ENCODE peak calls at places on chromosomes 11 and 22, in nine cellular contexts. One of them, this sample, is unnamed.

GRCh38 chr11:64489831-64490441 is 101.1 kb upstream of the SLC22A12 start:
- DNase-seq in GM20000: peak; percentile 53
- DNase-seq in thoracic aorta: no peak
- DNase-seq in stomach: peak; percentile 28
- DNase-seq in AG09319: no peak
- DNase-seq in heart left ventricle: peak; percentile 74
- DNase-seq in brain microvascular endothelial cell: peak; percentile 38
- DNase-seq in Caco-2: peak; percentile 67
- DNase-seq in adrenal gland: peak; percentile 75
- DNase-seq in this sample: peak; percentile 72

GRCh38 chr11:125345706-125346561 is 150.1 kb downstream of the FEZ1 start:
- DNase-seq in GM20000: peak; percentile 68
- DNase-seq in thoracic aorta: peak; percentile 50
- DNase-seq in stomach: peak; percentile 76
- DNase-seq in AG09319: peak; percentile 23
- DNase-seq in heart left ventricle: peak; percentile 83
- DNase-seq in brain microvascular endothelial cell: peak; percentile 82
- DNase-seq in Caco-2: no peak
- DNase-seq in adrenal gland: peak; percentile 72
- DNase-seq in this sample: peak; percentile 68

GRCh38 chr22:46935506-46936377 is 173.3 kb downstream of the TBC1D22A start:
- DNase-seq in GM20000: no peak
- DNase-seq in thoracic aorta: no peak
- DNase-seq in stomach: no peak
- DNase-seq in AG09319: no peak
- DNase-seq in heart left ventricle: no peak
- DNase-seq in brain microvascular endothelial cell: no peak
- DNase-seq in Caco-2: peak; percentile 93
- DNase-seq in adrenal gland: peak; percentile 19
- DNase-seq in this sample: peak; percentile 16

GRCh38 chr11:63590024-63590788 is 24.0 kb downstream of the PLAAT3 start:
- DNase-seq in GM20000: no peak
- DNase-seq in thoracic aorta: no peak
- DNase-seq in stomach: no peak
- DNase-seq in AG09319: no peak
- DNase-seq in heart left ventricle: no peak
- DNase-seq in brain microvascular endothelial cell: no peak
- DNase-seq in Caco-2: no peak
- DNase-seq in adrenal gland: no peak
- DNase-seq in this sample: no peak

GRCh38 chr11:2951235-2952110 is 22.3 kb upstream of the PHLDA2 start:
- DNase-seq in GM20000: no peak
- DNase-seq in thoracic aorta: no peak
- DNase-seq in stomach: no peak
- DNase-seq in AG09319: no peak
- DNase-seq in heart left ventricle: no peak
- DNase-seq in brain microvascular endothelial cell: peak; percentile 71
- DNase-seq in Caco-2: no peak
- DNase-seq in adrenal gland: no peak
- DNase-seq in this sample: peak; percentile 53

GRCh38 chr22:42939941-42940653 is 74.9 kb downstream of the PACSIN2 start:
- DNase-seq in GM20000: no peak
- DNase-seq in thoracic aorta: no peak
- DNase-seq in stomach: peak; percentile 69
- DNase-seq in AG09319: no peak
- DNase-seq in heart left ventricle: no peak
- DNase-seq in brain microvascular endothelial cell: peak; percentile 87
- DNase-seq in Caco-2: peak; percentile 51
- DNase-seq in adrenal gland: peak; percentile 71
- DNase-seq in this sample: peak; percentile 45

GRCh38 chr11:3666023-3666530 is 5.1 kb downstream of the CHRNA10 start:
- DNase-seq in GM20000: no peak
- DNase-seq in thoracic aorta: no peak
- DNase-seq in stomach: no peak
- DNase-seq in AG09319: no peak
- DNase-seq in heart left ventricle: no peak
- DNase-seq in brain microvascular endothelial cell: no peak
- DNase-seq in Caco-2: no peak
- DNase-seq in adrenal gland: no peak
- DNase-seq in this sample: no peak

GRCh38 chr22:49997221-49997599 is 15.4 kb downstream of the IL17REL start:
- DNase-seq in GM20000: no peak
- DNase-seq in thoracic aorta: no peak
- DNase-seq in stomach: peak; percentile 91
- DNase-seq in AG09319: no peak
- DNase-seq in heart left ventricle: no peak
- DNase-seq in brain microvascular endothelial cell: no peak
- DNase-seq in Caco-2: peak; percentile 35
- DNase-seq in adrenal gland: no peak
- DNase-seq in this sample: no peak

GRCh38 chr11:64406221-64406946 is 47.4 kb downstream of the RPS6KA4 start:
- DNase-seq in GM20000: no peak
- DNase-seq in thoracic aorta: no peak
- DNase-seq in stomach: no peak
- DNase-seq in AG09319: no peak
- DNase-seq in heart left ventricle: peak; percentile 78
- DNase-seq in brain microvascular endothelial cell: no peak
- DNase-seq in Caco-2: peak; percentile 99
- DNase-seq in adrenal gland: peak; percentile 32
- DNase-seq in this sample: no peak

GRCh38 chr11:31802609-31802989 is 8.5 kb downstream of the PAX6 start:
- DNase-seq in GM20000: peak; percentile 42
- DNase-seq in thoracic aorta: no peak
- DNase-seq in stomach: no peak
- DNase-seq in AG09319: no peak
- DNase-seq in heart left ventricle: peak; percentile 28
- DNase-seq in brain microvascular endothelial cell: no peak
- DNase-seq in Caco-2: no peak
- DNase-seq in adrenal gland: no peak
- DNase-seq in this sample: no peak

GRCh38 chr22:35470903-35471321 is 69.7 kb upstream of the RASD2 start:
- DNase-seq in GM20000: no peak
- DNase-seq in thoracic aorta: no peak
- DNase-seq in stomach: no peak
- DNase-seq in AG09319: no peak
- DNase-seq in heart left ventricle: no peak
- DNase-seq in brain microvascular endothelial cell: peak; percentile 47
- DNase-seq in Caco-2: peak; percentile 48
- DNase-seq in adrenal gland: no peak
- DNase-seq in this sample: no peak

GRCh38 chr11:119092880-119093665 is 8.4 kb downstream of the HMBS start:
- DNase-seq in GM20000: no peak
- DNase-seq in thoracic aorta: no peak
- DNase-seq in stomach: peak; percentile 57
- DNase-seq in AG09319: no peak
- DNase-seq in heart left ventricle: no peak
- DNase-seq in brain microvascular endothelial cell: no peak
- DNase-seq in Caco-2: no peak
- DNase-seq in adrenal gland: no peak
- DNase-seq in this sample: peak; percentile 28

GRCh38 chr11:119093666-119093950 is 8.0 kb downstream of the DPAGT1 start:
- DNase-seq in GM20000: no peak
- DNase-seq in thoracic aorta: no peak
- DNase-seq in stomach: no peak
- DNase-seq in AG09319: no peak
- DNase-seq in heart left ventricle: no peak
- DNase-seq in brain microvascular endothelial cell: no peak
- DNase-seq in Caco-2: no peak
- DNase-seq in adrenal gland: no peak
- DNase-seq in this sample: no peak

GRCh38 chr11:119094816-119095065 is 6.9 kb downstream of the DPAGT1 start:
- DNase-seq in GM20000: peak; percentile 81
- DNase-seq in thoracic aorta: peak; percentile 59
- DNase-seq in stomach: peak; percentile 88
- DNase-seq in AG09319: peak; percentile 69
- DNase-seq in heart left ventricle: peak; percentile 91
- DNase-seq in brain microvascular endothelial cell: peak; percentile 77
- DNase-seq in Caco-2: peak; percentile 91
- DNase-seq in adrenal gland: peak; percentile 86
- DNase-seq in this sample: peak; percentile 83

GRCh38 chr11:119093951-119094815 is 7.5 kb downstream of the DPAGT1 start:
- DNase-seq in GM20000: peak; percentile 20
- DNase-seq in thoracic aorta: no peak
- DNase-seq in stomach: peak; percentile 37
- DNase-seq in AG09319: no peak
- DNase-seq in heart left ventricle: no peak
- DNase-seq in brain microvascular endothelial cell: peak; percentile 18
- DNase-seq in Caco-2: peak; percentile 66
- DNase-seq in adrenal gland: peak; percentile 73
- DNase-seq in this sample: peak; percentile 51

GRCh38 chr11:119095066-119095880 is 6.4 kb downstream of the DPAGT1 start:
- DNase-seq in GM20000: peak; percentile 98
- DNase-seq in thoracic aorta: peak; percentile 97
- DNase-seq in stomach: peak; percentile 99
- DNase-seq in AG09319: peak; percentile 99
- DNase-seq in heart left ventricle: peak; percentile 99
- DNase-seq in brain microvascular endothelial cell: peak; percentile 100
- DNase-seq in Caco-2: peak; percentile 100
- DNase-seq in adrenal gland: peak; percentile 99
- DNase-seq in this sample: peak; percentile 100
- TF ChIP-seq CTCF in GM20000: no peak
- TF ChIP-seq CTCF in thoracic aorta: no peak
- TF ChIP-seq CTCF in stomach: no peak
- TF ChIP-seq CTCF in AG09319: no peak
- TF ChIP-seq CTCF in heart left ventricle: no peak
- TF ChIP-seq CTCF in brain microvascular endothelial cell: no peak
- TF ChIP-seq CTCF in Caco-2: peak; percentile 14
- TF ChIP-seq CTCF in adrenal gland: no peak
- TF ChIP-seq CTCF in this sample: peak; percentile 6

DNA sequence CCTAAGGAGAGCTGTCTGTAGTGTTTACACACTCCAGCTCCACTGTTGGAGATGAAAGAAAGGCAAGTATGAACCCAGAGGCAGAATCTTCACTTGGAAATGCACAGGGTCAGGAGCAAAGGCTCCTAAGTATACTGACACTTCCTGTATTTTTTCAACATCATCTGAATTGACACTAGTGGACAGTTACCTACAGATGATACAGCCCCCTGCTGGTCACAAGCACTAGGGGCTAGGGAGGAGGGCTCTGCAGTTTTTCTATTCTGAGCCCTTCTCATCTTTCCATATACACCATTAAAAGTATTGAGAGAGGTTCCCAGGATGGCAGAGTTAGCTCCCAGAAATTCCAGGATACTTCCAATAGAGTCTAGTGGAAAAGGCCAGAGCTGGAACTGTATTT is 290.3 kb upstream of the API5 start:
- DNase-seq in GM20000: peak; percentile 9
- DNase-seq in thoracic aorta: no peak
- DNase-seq in stomach: no peak
- DNase-seq in AG09319: no peak
- DNase-seq in heart left ventricle: no peak
- DNase-seq in brain microvascular endothelial cell: no peak
- DNase-seq in Caco-2: peak; percentile 39
- DNase-seq in adrenal gland: peak; percentile 25
- DNase-seq in this sample: peak; percentile 61
- TF ChIP-seq CTCF in GM20000: peak; percentile 7
- TF ChIP-seq CTCF in thoracic aorta: no peak
- TF ChIP-seq CTCF in stomach: no peak
- TF ChIP-seq CTCF in AG09319: no peak
- TF ChIP-seq CTCF in heart left ventricle: peak; percentile 9
- TF ChIP-seq CTCF in brain microvascular endothelial cell: no peak
- TF ChIP-seq CTCF in Caco-2: peak; percentile 59
- TF ChIP-seq CTCF in adrenal gland: peak; percentile 34
- TF ChIP-seq CTCF in this sample: peak; percentile 73

DNA sequence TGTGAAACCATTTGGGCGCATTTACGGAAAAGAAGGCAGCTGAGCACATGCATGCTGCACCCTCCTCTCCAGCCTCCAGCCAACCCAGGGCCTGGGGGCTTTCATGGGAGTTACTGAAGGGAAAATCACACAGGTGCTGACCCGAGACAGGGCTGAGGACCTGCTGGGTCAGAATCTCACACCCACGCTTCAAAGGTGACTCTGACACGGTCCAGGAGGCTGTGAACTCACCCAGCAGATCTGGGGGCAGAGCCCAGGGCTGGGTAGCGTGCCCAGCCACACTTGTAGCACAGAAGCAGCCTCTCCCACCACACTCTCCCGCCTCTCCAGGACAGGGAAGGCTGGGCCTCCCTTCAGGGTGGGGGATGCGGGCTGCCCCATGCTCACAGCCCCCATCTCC is 347.6 kb downstream of the CTTN start:
- DNase-seq in GM20000: no peak
- DNase-seq in thoracic aorta: no peak
- DNase-seq in stomach: no peak
- DNase-seq in AG09319: no peak
- DNase-seq in heart left ventricle: no peak
- DNase-seq in brain microvascular endothelial cell: no peak
- DNase-seq in Caco-2: no peak
- DNase-seq in adrenal gland: no peak
- DNase-seq in this sample: no peak
- TF ChIP-seq CTCF in GM20000: no peak
- TF ChIP-seq CTCF in thoracic aorta: no peak
- TF ChIP-seq CTCF in stomach: no peak
- TF ChIP-seq CTCF in AG09319: no peak
- TF ChIP-seq CTCF in heart left ventricle: no peak
- TF ChIP-seq CTCF in brain microvascular endothelial cell: no peak
- TF ChIP-seq CTCF in Caco-2: no peak
- TF ChIP-seq CTCF in adrenal gland: no peak
- TF ChIP-seq CTCF in this sample: no peak

GRCh38 chr11:43503417-43503816 is 144.7 kb downstream of the TTC17 start:
- DNase-seq in GM20000: no peak
- DNase-seq in thoracic aorta: no peak
- DNase-seq in stomach: no peak
- DNase-seq in AG09319: no peak
- DNase-seq in heart left ventricle: no peak
- DNase-seq in brain microvascular endothelial cell: peak; percentile 19
- DNase-seq in Caco-2: no peak
- DNase-seq in adrenal gland: no peak
- DNase-seq in this sample: no peak
- TF ChIP-seq CTCF in GM20000: no peak
- TF ChIP-seq CTCF in thoracic aorta: no peak
- TF ChIP-seq CTCF in stomach: no peak
- TF ChIP-seq CTCF in AG09319: no peak
- TF ChIP-seq CTCF in heart left ventricle: no peak
- TF ChIP-seq CTCF in brain microvascular endothelial cell: peak; percentile 32
- TF ChIP-seq CTCF in Caco-2: no peak
- TF ChIP-seq CTCF in adrenal gland: no peak
- TF ChIP-seq CTCF in this sample: peak; percentile 61

GRCh38 chr11:78810489-78811090 is 235.9 kb upstream of the NARS2 start:
- DNase-seq in GM20000: no peak
- DNase-seq in thoracic aorta: no peak
- DNase-seq in stomach: no peak
- DNase-seq in AG09319: no peak
- DNase-seq in heart left ventricle: no peak
- DNase-seq in brain microvascular endothelial cell: no peak
- DNase-seq in Caco-2: no peak
- DNase-seq in adrenal gland: no peak
- DNase-seq in this sample: peak; percentile 50
- TF ChIP-seq CTCF in GM20000: no peak
- TF ChIP-seq CTCF in thoracic aorta: no peak
- TF ChIP-seq CTCF in stomach: no peak
- TF ChIP-seq CTCF in AG09319: no peak
- TF ChIP-seq CTCF in heart left ventricle: no peak
- TF ChIP-seq CTCF in brain microvascular endothelial cell: no peak
- TF ChIP-seq CTCF in Caco-2: no peak
- TF ChIP-seq CTCF in adrenal gland: no peak
- TF ChIP-seq CTCF in this sample: no peak

GRCh38 chr11:61996933-61997332 is 29.5 kb upstream of the FTH1 start:
- DNase-seq in GM20000: no peak
- DNase-seq in thoracic aorta: no peak
- DNase-seq in stomach: no peak
- DNase-seq in AG09319: no peak
- DNase-seq in heart left ventricle: no peak
- DNase-seq in brain microvascular endothelial cell: no peak
- DNase-seq in Caco-2: no peak
- DNase-seq in adrenal gland: no peak
- DNase-seq in this sample: no peak
- TF ChIP-seq CTCF in GM20000: no peak
- TF ChIP-seq CTCF in thoracic aorta: no peak
- TF ChIP-seq CTCF in stomach: no peak
- TF ChIP-seq CTCF in AG09319: no peak
- TF ChIP-seq CTCF in heart left ventricle: no peak
- TF ChIP-seq CTCF in brain microvascular endothelial cell: no peak
- TF ChIP-seq CTCF in Caco-2: no peak
- TF ChIP-seq CTCF in adrenal gland: no peak
- TF ChIP-seq CTCF in this sample: no peak